ENCODE peak calls at places on chromosomes 6 and 20, in five cellular contexts. One of them, this sample, is unnamed.
A peak's percentile ranks its signal among the peaks of the same experiment; 100 is the strongest.

GRCh38 chr6:33746651-33747100 is at the start of gene IP6K3:
- DNase-seq in transverse colon: no peak
- DNase-seq in SK-N-SH: peak; percentile 55
- DNase-seq in spleen: no peak
- DNase-seq in HepG2: no peak
- DNase-seq in this sample: no peak

GRCh38 chr6:141118991-141119390 is 1013.7 kb upstream of the GJE1 start:
- DNase-seq in SK-N-SH: no peak
- DNase-seq in spleen: no peak
- DNase-seq in transverse colon: no peak
- DNase-seq in HepG2: no peak
- DNase-seq in this sample: no peak

GRCh38 chr20:60086936-60087562 is 128.8 kb downstream of the CDH26 start:
- DNase-seq in spleen: no peak
- DNase-seq in SK-N-SH: no peak
- DNase-seq in HepG2: no peak
- DNase-seq in transverse colon: no peak
- DNase-seq in this sample: no peak

GRCh38 chr6:142296975-142297604 is 4.7 kb upstream of the ADGRG6 start:
- DNase-seq in transverse colon: no peak
- DNase-seq in spleen: no peak
- DNase-seq in SK-N-SH: no peak
- DNase-seq in HepG2: peak; percentile 96
- DNase-seq in this sample: peak; percentile 36

GRCh38 chr6:20965915-20966314 is 431.7 kb downstream of the CDKAL1 start:
- DNase-seq in spleen: no peak
- DNase-seq in SK-N-SH: no peak
- DNase-seq in HepG2: peak; percentile 52
- DNase-seq in transverse colon: no peak
- DNase-seq in this sample: no peak

GRCh38 chr6:100105138-100105537 is 111.1 kb upstream of the MCHR2 start:
- DNase-seq in HepG2: no peak
- DNase-seq in SK-N-SH: no peak
- DNase-seq in transverse colon: no peak
- DNase-seq in spleen: no peak
- DNase-seq in this sample: no peak

GRCh38 chr20:8435251-8436035 is 303.4 kb downstream of the PLCB1 start:
- DNase-seq in HepG2: no peak
- DNase-seq in spleen: no peak
- DNase-seq in transverse colon: no peak
- DNase-seq in SK-N-SH: no peak
- DNase-seq in this sample: no peak

GRCh38 chr20:38321959-38322598 is 18.1 kb downstream of the BPI start:
- DNase-seq in HepG2: peak; percentile 57
- DNase-seq in transverse colon: no peak
- DNase-seq in SK-N-SH: peak; percentile 73
- DNase-seq in spleen: no peak
- DNase-seq in this sample: peak; percentile 75

GRCh38 chr20:47248448-47248966 is 108.0 kb downstream of the ZMYND8 start:
- DNase-seq in HepG2: no peak
- DNase-seq in spleen: no peak
- DNase-seq in transverse colon: no peak
- DNase-seq in SK-N-SH: no peak
- DNase-seq in this sample: no peak

GRCh38 chr20:58893355-58894151 is 41.0 kb downstream of the GNAS start:
- DNase-seq in SK-N-SH: no peak
- DNase-seq in HepG2: no peak
- DNase-seq in transverse colon: no peak
- DNase-seq in spleen: no peak
- DNase-seq in this sample: no peak
- H3K27ac ChIP-seq in SK-N-SH: peak overlapping the region; percentile 92
- H3K27ac ChIP-seq in HepG2: peak overlapping the region; percentile 95
- H3K27ac ChIP-seq in transverse colon: peak overlapping the region; percentile 99
- H3K27ac ChIP-seq in spleen: peak overlapping the region; percentile 97
- H3K27ac ChIP-seq in this sample: peak overlapping the region; percentile 50

DNA sequence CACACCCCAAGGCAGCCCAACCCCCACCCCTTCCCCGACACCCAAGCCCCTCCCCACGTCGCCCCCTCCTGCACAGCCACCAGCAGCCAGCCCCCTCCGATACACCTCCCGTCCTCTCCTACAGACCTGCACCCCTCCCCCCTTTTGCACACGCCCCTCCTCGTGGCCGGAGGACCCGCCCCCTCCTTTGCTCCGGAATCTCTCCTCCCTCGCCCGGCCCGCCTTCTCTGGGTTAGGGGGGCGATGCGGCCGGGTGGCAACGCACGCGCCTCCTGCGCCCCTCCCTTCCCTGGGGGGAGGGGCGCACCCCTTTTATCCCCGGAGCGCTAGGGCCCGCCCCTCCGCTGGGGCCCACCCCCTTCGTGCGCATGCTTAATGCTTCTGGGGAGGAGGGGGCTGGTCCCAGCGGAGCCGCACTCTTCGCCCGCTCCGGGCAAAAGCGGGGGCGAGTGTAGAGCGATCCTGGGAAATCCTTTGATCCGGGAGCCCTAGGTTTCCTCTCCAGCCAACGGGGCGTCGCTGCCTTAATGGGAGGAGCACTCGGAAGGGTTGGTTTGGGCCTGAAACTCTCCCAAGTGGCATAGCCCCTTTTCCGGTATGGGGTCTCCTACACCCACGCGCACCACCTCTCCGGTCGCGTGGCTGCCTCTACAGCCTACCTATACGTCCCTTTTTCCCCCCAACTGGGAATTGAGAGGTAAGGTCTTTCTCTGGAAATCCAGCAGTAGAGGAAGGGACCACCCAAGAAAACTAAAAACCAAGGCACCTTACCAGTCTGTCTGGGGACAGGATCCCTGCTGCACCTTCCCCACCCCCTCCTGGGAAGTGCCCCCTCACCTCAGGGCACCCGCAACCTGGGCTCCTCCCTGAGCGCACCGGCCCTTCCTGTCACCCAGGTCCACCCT is 1.9 kb downstream of the SOX12 start:
- DNase-seq in SK-N-SH: peak; percentile 95
- DNase-seq in HepG2: peak; percentile 95
- DNase-seq in transverse colon: peak; percentile 84
- DNase-seq in spleen: peak; percentile 92
- DNase-seq in this sample: peak; percentile 98
- TF ChIP-seq POLR2AphosphoS5 in SK-N-SH: no peak
- TF ChIP-seq POLR2AphosphoS5 in HepG2: peak; percentile 85
- TF ChIP-seq POLR2AphosphoS5 in transverse colon: no peak
- TF ChIP-seq POLR2AphosphoS5 in spleen: peak; percentile 69
- TF ChIP-seq POLR2AphosphoS5 in this sample: peak; percentile 55

DNA sequence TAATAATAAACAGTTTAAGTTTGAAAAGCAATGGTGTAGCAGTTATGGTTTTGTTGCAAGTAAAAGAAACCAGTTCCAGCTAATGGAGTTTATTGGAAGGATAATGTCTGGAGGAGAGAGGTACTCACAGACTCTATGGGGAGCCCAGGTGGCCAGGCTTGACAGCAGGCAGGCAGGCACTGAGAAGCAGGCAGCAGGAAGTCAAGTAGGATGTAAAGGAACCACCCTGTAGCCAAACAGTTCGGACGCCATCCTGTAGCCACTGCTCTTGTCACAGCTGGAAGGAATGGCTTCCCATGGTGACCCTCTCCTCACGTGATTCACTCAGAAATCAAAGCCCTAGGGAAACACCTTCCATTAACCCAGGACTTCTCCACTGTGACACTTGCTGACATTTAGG is 96.7 kb upstream of the MC3R start:
- DNase-seq in SK-N-SH: no peak
- DNase-seq in HepG2: no peak
- DNase-seq in transverse colon: no peak
- DNase-seq in spleen: no peak
- DNase-seq in this sample: no peak
- H3K27ac ChIP-seq in SK-N-SH: no peak overlapping the region
- H3K27ac ChIP-seq in HepG2: no peak overlapping the region
- H3K27ac ChIP-seq in transverse colon: no peak overlapping the region
- H3K27ac ChIP-seq in spleen: no peak overlapping the region
- H3K27ac ChIP-seq in this sample: no peak overlapping the region

GRCh38 chr20:16760431-16761304 is 12.5 kb downstream of the OTOR start:
- DNase-seq in HepG2: no peak
- DNase-seq in SK-N-SH: no peak
- DNase-seq in transverse colon: no peak
- DNase-seq in spleen: no peak
- DNase-seq in this sample: peak; percentile 11
- TF ChIP-seq POLR2AphosphoS5 in HepG2: no peak
- TF ChIP-seq POLR2AphosphoS5 in SK-N-SH: no peak
- TF ChIP-seq POLR2AphosphoS5 in transverse colon: no peak
- TF ChIP-seq POLR2AphosphoS5 in spleen: no peak
- TF ChIP-seq POLR2AphosphoS5 in this sample: no peak

This sample was measured in GM23338.